ENCODE peak calls at places on chromosomes 5 and 9, in four cellular contexts. J is EL, L is neural crest cell, C is GM12891. M is an unnamed sample.

GRCh38 chr9:92590386-92590785 is 54.6 kb upstream of the ECM2 start:
- DNase-seq in L (no peak), J (no peak), C (no peak), M (no peak)

GRCh38 chr5:83142526-83142925 is 65.2 kb downstream of the XRCC4 start:
- DNase-seq in L (no peak), C (no peak), J (no peak), M (no peak)

GRCh38 chr9:70933318-70933717 is 188.1 kb downstream of the TRPM3 start:
- DNase-seq in C (no peak), L (no peak), J (peak; percentile 8), M (no peak)

GRCh38 chr9:127791085-127791484 is 5.3 kb downstream of the CDK9 start:
- DNase-seq in L (no peak), C (no peak), J (no peak), M (no peak)

GRCh38 chr9:20623748-20624124 is 1.4 kb upstream of the MLLT3 start:
- DNase-seq in C (no peak), L (no peak), J (no peak), M (peak; percentile 41)

GRCh38 chr9:136679431-136679941 is 7.8 kb downstream of the AGPAT2 start:
- DNase-seq in J (no peak), C (no peak), L (no peak), M (no peak)

GRCh38 chr9:7325980-7326379 is 473.6 kb downstream of the DMAC1 start:
- DNase-seq in J (no peak), C (no peak), L (no peak), M (no peak)

GRCh38 chr9:4301971-4302427 is 2.1 kb upstream of the GLIS3 start:
- DNase-seq in C (no peak), J (peak; percentile 90), L (no peak), M (no peak)

GRCh38 chr5:57302164-57302563 is 128.3 kb downstream of the GPBP1 start:
- DNase-seq in C (no peak), J (peak; percentile 49), L (no peak), M (no peak)

GRCh38 chr5:115313052-115313451 is 16.6 kb upstream of the CCDC112 start:
- DNase-seq in J (no peak), L (no peak), C (no peak), M (no peak)

GRCh38 chr9:92328225-92328624 is 2.5 kb downstream of the CENPP start:
- DNase-seq in L (no peak), J (peak; percentile 48), C (no peak), M (no peak)

GRCh38 chr9:91995000-91995399 is 45.0 kb upstream of the ROR2 start:
- DNase-seq in L (no peak), C (no peak), J (no peak), M (no peak)

GRCh38 chr5:33530963-33531298 is 90.2 kb downstream of the TARS1 start:
- DNase-seq in J (no peak), L (no peak), C (no peak), M (no peak)

GRCh38 chr5:108367679-108368334 is 14.1 kb downstream of the FBXL17 start:
- DNase-seq in C (no peak), L (no peak), J (no peak), M (no peak)

GRCh38 chr9:105307731-105308130 is 63.3 kb downstream of the SLC44A1 start:
- DNase-seq in C (no peak), J (peak; percentile 2), L (no peak), M (peak; percentile 40)

GRCh38 chr5:135145985-135146384 is 112.0 kb upstream of the PITX1 start:
- DNase-seq in J (no peak), L (no peak), C (no peak), M (no peak)

GRCh38 chr5:113081881-113082546 is 105.4 kb downstream of the DCP2 start:
- DNase-seq in L (no peak), C (no peak), J (peak; percentile 63), M (no peak)

GRCh38 chr9:37976714-37977477 is 73.0 kb upstream of the SLC25A51 start:
- DNase-seq in L (no peak), C (no peak), J (peak; percentile 85), M (no peak)

GRCh38 chr9:122819326-122819725 is 9.1 kb downstream of the PDCL start:
- DNase-seq in L (no peak), J (peak; percentile 12), C (no peak), M (no peak)

GRCh38 chr5:159243385-159243784 is 19.7 kb upstream of the UBLCP1 start:
- DNase-seq in L (no peak), J (no peak), C (no peak), M (no peak)

GRCh38 chr9:85332487-85332886 is 409.3 kb downstream of the AGTPBP1 start:
- DNase-seq in C (no peak), L (no peak), J (no peak), M (no peak)

GRCh38 chr5:177472460-177473441 is 683 bp downstream of the DBN1 start:
- DNase-seq in J (peak; percentile 55), C (peak; percentile 91), L (no peak), M (no peak)

GRCh38 chr9:128565578-128565977 is 13.2 kb downstream of the SPTAN1 start:
- DNase-seq in C (no peak), L (no peak), J (no peak), M (no peak)

GRCh38 chr5:129135633-129136032 is 41.1 kb downstream of the ISOC1 start:
- DNase-seq in C (no peak), J (no peak), L (no peak), M (no peak)

GRCh38 chr9:85377751-85378289 is 363.9 kb downstream of the AGTPBP1 start:
- DNase-seq in L (no peak), J (no peak), C (no peak), M (no peak)

GRCh38 chr9:70594546-70594945 is 180.1 kb upstream of the KLF9 start:
- DNase-seq in C (no peak), J (no peak), L (no peak), M (no peak)

GRCh38 chr9:129141066-129142041 is 30.1 kb downstream of the PTPA start:
- DNase-seq in L (no peak), C (no peak), J (peak; percentile 94), M (peak; percentile 6)

GRCh38 chr5:72347801-72348305 is 27.7 kb downstream of the PTCD2 start:
- DNase-seq in L (no peak), C (no peak), J (peak; percentile 94), M (no peak)

M was measured in NCI-H526 treated with DMSO at 0.1 percent for 48 hours.